ENCODE peak calls at places on chromosomes 5 and 9, in ten cellular contexts. One of them, this sample, is unnamed.

GRCh38 chr5:169331292-169331852 is 30.4 kb upstream of the SLIT3 start:
- DNase-seq in mesenchymal stem cell: peak
- DNase-seq in fibroblast of mammary gland: no peak
- DNase-seq in lower leg skin: peak
- DNase-seq in ACHN: no peak
- DNase-seq in activated CD8-positive, alpha-beta memory T cell treated with anti-CD3 and anti-CD28 coated beads for 24 hours: no peak
- DNase-seq in NCI-H345: no peak
- DNase-seq in GM23338: peak
- DNase-seq in GM10248: no peak
- DNase-seq in T-helper 1 cell: no peak
- DNase-seq in this sample: no peak

GRCh38 chr9:2023042-2023441 is 7.9 kb downstream of the SMARCA2 start:
- DNase-seq in T-helper 1 cell: no peak
- DNase-seq in lower leg skin: no peak
- DNase-seq in ACHN: no peak
- DNase-seq in fibroblast of mammary gland: no peak
- DNase-seq in GM10248: no peak
- DNase-seq in GM23338: no peak
- DNase-seq in activated CD8-positive, alpha-beta memory T cell treated with anti-CD3 and anti-CD28 coated beads for 24 hours: no peak
- DNase-seq in NCI-H345: no peak
- DNase-seq in mesenchymal stem cell: no peak
- DNase-seq in this sample: no peak

GRCh38 chr9:7073679-7074078 is 315.9 kb downstream of the KDM4C start:
- DNase-seq in activated CD8-positive, alpha-beta memory T cell treated with anti-CD3 and anti-CD28 coated beads for 24 hours: no peak
- DNase-seq in fibroblast of mammary gland: no peak
- DNase-seq in lower leg skin: no peak
- DNase-seq in GM10248: no peak
- DNase-seq in mesenchymal stem cell: no peak
- DNase-seq in GM23338: no peak
- DNase-seq in ACHN: no peak
- DNase-seq in NCI-H345: no peak
- DNase-seq in T-helper 1 cell: no peak
- DNase-seq in this sample: no peak

GRCh38 chr9:111038336-111039202 is at the start of gene LPAR1:
- DNase-seq in fibroblast of mammary gland: peak
- DNase-seq in GM10248: no peak
- DNase-seq in mesenchymal stem cell: peak
- DNase-seq in GM23338: peak
- DNase-seq in ACHN: peak
- DNase-seq in lower leg skin: peak
- DNase-seq in T-helper 1 cell: no peak
- DNase-seq in activated CD8-positive, alpha-beta memory T cell treated with anti-CD3 and anti-CD28 coated beads for 24 hours: no peak
- DNase-seq in NCI-H345: no peak
- DNase-seq in this sample: no peak

GRCh38 chr9:110887276-110887675 is 151.0 kb downstream of the LPAR1 start:
- DNase-seq in T-helper 1 cell: no peak
- DNase-seq in GM10248: no peak
- DNase-seq in ACHN: no peak
- DNase-seq in NCI-H345: no peak
- DNase-seq in mesenchymal stem cell: no peak
- DNase-seq in fibroblast of mammary gland: peak
- DNase-seq in activated CD8-positive, alpha-beta memory T cell treated with anti-CD3 and anti-CD28 coated beads for 24 hours: no peak
- DNase-seq in GM23338: no peak
- DNase-seq in lower leg skin: no peak
- DNase-seq in this sample: no peak

GRCh38 chr5:127826011-127826410 is 122.8 kb downstream of the CCDC192 start:
- DNase-seq in T-helper 1 cell: no peak
- DNase-seq in lower leg skin: no peak
- DNase-seq in mesenchymal stem cell: no peak
- DNase-seq in ACHN: no peak
- DNase-seq in fibroblast of mammary gland: peak
- DNase-seq in NCI-H345: no peak
- DNase-seq in GM23338: no peak
- DNase-seq in activated CD8-positive, alpha-beta memory T cell treated with anti-CD3 and anti-CD28 coated beads for 24 hours: no peak
- DNase-seq in GM10248: no peak
- DNase-seq in this sample: no peak

GRCh38 chr5:87361536-87362213 is 51.1 kb downstream of the CCNH start:
- DNase-seq in lower leg skin: no peak
- DNase-seq in ACHN: no peak
- DNase-seq in activated CD8-positive, alpha-beta memory T cell treated with anti-CD3 and anti-CD28 coated beads for 24 hours: no peak
- DNase-seq in fibroblast of mammary gland: no peak
- DNase-seq in NCI-H345: no peak
- DNase-seq in GM10248: no peak
- DNase-seq in GM23338: no peak
- DNase-seq in T-helper 1 cell: no peak
- DNase-seq in mesenchymal stem cell: no peak
- DNase-seq in this sample: no peak

GRCh38 chr5:6454628-6455053 is 6.0 kb downstream of the UBE2QL1 start:
- DNase-seq in activated CD8-positive, alpha-beta memory T cell treated with anti-CD3 and anti-CD28 coated beads for 24 hours: no peak
- DNase-seq in lower leg skin: no peak
- DNase-seq in NCI-H345: no peak
- DNase-seq in mesenchymal stem cell: no peak
- DNase-seq in fibroblast of mammary gland: no peak
- DNase-seq in ACHN: no peak
- DNase-seq in GM10248: no peak
- DNase-seq in GM23338: no peak
- DNase-seq in T-helper 1 cell: no peak
- DNase-seq in this sample: no peak

GRCh38 chr5:158840193-158840592 is 259.5 kb downstream of the EBF1 start:
- DNase-seq in GM23338: no peak
- DNase-seq in NCI-H345: no peak
- DNase-seq in T-helper 1 cell: no peak
- DNase-seq in lower leg skin: no peak
- DNase-seq in fibroblast of mammary gland: peak
- DNase-seq in ACHN: no peak
- DNase-seq in mesenchymal stem cell: no peak
- DNase-seq in GM10248: no peak
- DNase-seq in activated CD8-positive, alpha-beta memory T cell treated with anti-CD3 and anti-CD28 coated beads for 24 hours: no peak
- DNase-seq in this sample: no peak

This sample was measured in NCI-H460.